ENCODE peak calls at places on chromosomes 12 and 14, in six cellular contexts. One of them, this sample, is unnamed.

GRCh38 chr14:100150932-100151587 is 8.4 kb downstream of the DEGS2 start:
- DNase-seq in K562: no peak
- DNase-seq in HCT116: no peak
- DNase-seq in spleen: no peak
- DNase-seq in sigmoid colon: no peak
- DNase-seq in esophagus muscularis mucosa: no peak
- DNase-seq in this sample: no peak

GRCh38 chr12:51788876-51789275 is 59.6 kb downstream of the FIGNL2 start:
- DNase-seq in K562: no peak
- DNase-seq in HCT116: no peak
- DNase-seq in spleen: no peak
- DNase-seq in sigmoid colon: no peak
- DNase-seq in esophagus muscularis mucosa: no peak
- DNase-seq in this sample: no peak

GRCh38 chr12:6873094-6874006 is at the start of gene SPSB2:
- DNase-seq in K562: peak
- DNase-seq in HCT116: peak
- DNase-seq in spleen: peak
- DNase-seq in sigmoid colon: peak
- DNase-seq in esophagus muscularis mucosa: peak
- DNase-seq in this sample: peak

GRCh38 chr14:79332504-79333197 is 878.7 kb downstream of the DIO2 start:
- DNase-seq in K562: no peak
- DNase-seq in HCT116: no peak
- DNase-seq in spleen: no peak
- DNase-seq in sigmoid colon: no peak
- DNase-seq in esophagus muscularis mucosa: no peak
- DNase-seq in this sample: no peak

GRCh38 chr12:76037130-76038105 is 5.8 kb upstream of the PHLDA1 start:
- DNase-seq in K562: peak
- DNase-seq in HCT116: no peak
- DNase-seq in spleen: no peak
- DNase-seq in sigmoid colon: no peak
- DNase-seq in esophagus muscularis mucosa: no peak
- DNase-seq in this sample: no peak

GRCh38 chr14:24831677-24832076 is 197.7 kb upstream of the GZMB start:
- DNase-seq in K562: no peak
- DNase-seq in HCT116: no peak
- DNase-seq in spleen: no peak
- DNase-seq in sigmoid colon: no peak
- DNase-seq in esophagus muscularis mucosa: no peak
- DNase-seq in this sample: no peak

GRCh38 chr14:91997492-91997891 is 42.4 kb downstream of the TRIP11 start:
- DNase-seq in K562: peak
- DNase-seq in HCT116: no peak
- DNase-seq in spleen: no peak
- DNase-seq in sigmoid colon: no peak
- DNase-seq in esophagus muscularis mucosa: no peak
- DNase-seq in this sample: no peak

GRCh38 chr14:74038015-74038859 is 19.1 kb downstream of the BBOF1 start:
- DNase-seq in K562: peak
- DNase-seq in HCT116: no peak
- DNase-seq in spleen: no peak
- DNase-seq in sigmoid colon: no peak
- DNase-seq in esophagus muscularis mucosa: no peak
- DNase-seq in this sample: no peak

GRCh38 chr12:41277019-41277770 is 89.1 kb downstream of the PDZRN4 start:
- DNase-seq in K562: peak
- DNase-seq in HCT116: peak
- DNase-seq in spleen: no peak
- DNase-seq in sigmoid colon: no peak
- DNase-seq in esophagus muscularis mucosa: no peak
- DNase-seq in this sample: no peak

GRCh38 chr12:53205747-53206146 is 1.3 kb downstream of the ITGB7 start:
- DNase-seq in K562: no peak
- DNase-seq in HCT116: no peak
- DNase-seq in spleen: no peak
- DNase-seq in sigmoid colon: no peak
- DNase-seq in esophagus muscularis mucosa: no peak
- DNase-seq in this sample: peak

GRCh38 chr12:104930388-104931326 is 27.4 kb downstream of the SLC41A2 start:
- DNase-seq in K562: no peak
- DNase-seq in HCT116: no peak
- DNase-seq in spleen: no peak
- DNase-seq in sigmoid colon: no peak
- DNase-seq in esophagus muscularis mucosa: no peak
- DNase-seq in this sample: no peak

GRCh38 chr12:92524489-92524888 is 178.3 kb upstream of the PLEKHG7 start:
- DNase-seq in K562: no peak
- DNase-seq in HCT116: no peak
- DNase-seq in spleen: no peak
- DNase-seq in sigmoid colon: no peak
- DNase-seq in esophagus muscularis mucosa: no peak
- DNase-seq in this sample: no peak

GRCh38 chr14:75132374-75133086 is 5.7 kb upstream of the NEK9 start:
- DNase-seq in K562: peak
- DNase-seq in HCT116: peak
- DNase-seq in spleen: no peak
- DNase-seq in sigmoid colon: no peak
- DNase-seq in esophagus muscularis mucosa: no peak
- DNase-seq in this sample: no peak

GRCh38 chr12:77032406-77032805 is 33.0 kb downstream of the E2F7 start:
- DNase-seq in K562: no peak
- DNase-seq in HCT116: no peak
- DNase-seq in spleen: no peak
- DNase-seq in sigmoid colon: no peak
- DNase-seq in esophagus muscularis mucosa: no peak
- DNase-seq in this sample: no peak

GRCh38 chr12:76346798-76347420 is 1.3 kb downstream of the BBS10 start:
- DNase-seq in K562: peak
- DNase-seq in HCT116: no peak
- DNase-seq in spleen: no peak
- DNase-seq in sigmoid colon: no peak
- DNase-seq in esophagus muscularis mucosa: no peak
- DNase-seq in this sample: peak

GRCh38 chr14:89365071-89365801 is 51.8 kb downstream of the FOXN3 start:
- DNase-seq in K562: no peak
- DNase-seq in HCT116: no peak
- DNase-seq in spleen: no peak
- DNase-seq in sigmoid colon: no peak
- DNase-seq in esophagus muscularis mucosa: no peak
- DNase-seq in this sample: peak

GRCh38 chr12:7131502-7131866 is 1.3 kb downstream of the CLSTN3 start:
- DNase-seq in K562: no peak
- DNase-seq in HCT116: no peak
- DNase-seq in spleen: no peak
- DNase-seq in sigmoid colon: no peak
- DNase-seq in esophagus muscularis mucosa: no peak
- DNase-seq in this sample: no peak

GRCh38 chr14:47366006-47366405 is 309.4 kb downstream of the MDGA2 start:
- DNase-seq in K562: no peak
- DNase-seq in HCT116: no peak
- DNase-seq in spleen: no peak
- DNase-seq in sigmoid colon: no peak
- DNase-seq in esophagus muscularis mucosa: no peak
- DNase-seq in this sample: no peak

GRCh38 chr12:124917135-124917840 is 2.8 kb upstream of the UBC start:
- DNase-seq in K562: peak
- DNase-seq in HCT116: peak
- DNase-seq in spleen: peak
- DNase-seq in sigmoid colon: peak
- DNase-seq in esophagus muscularis mucosa: peak
- DNase-seq in this sample: peak

GRCh38 chr12:95074766-95075165 is 1.3 kb upstream of the NR2C1 start:
- DNase-seq in K562: no peak
- DNase-seq in HCT116: no peak
- DNase-seq in spleen: no peak
- DNase-seq in sigmoid colon: no peak
- DNase-seq in esophagus muscularis mucosa: no peak
- DNase-seq in this sample: no peak

GRCh38 chr12:113142173-113142885 is 6.8 kb upstream of the RASAL1 start:
- DNase-seq in K562: no peak
- DNase-seq in HCT116: no peak
- DNase-seq in spleen: peak
- DNase-seq in sigmoid colon: no peak
- DNase-seq in esophagus muscularis mucosa: no peak
- DNase-seq in this sample: peak

GRCh38 chr12:13024151-13024946 is 19.8 kb upstream of the FAM234B start:
- DNase-seq in K562: peak
- DNase-seq in HCT116: peak
- DNase-seq in spleen: no peak
- DNase-seq in sigmoid colon: no peak
- DNase-seq in esophagus muscularis mucosa: no peak
- DNase-seq in this sample: no peak

GRCh38 chr14:23174266-23174665 is 9.2 kb downstream of the SLC7A8 start:
- DNase-seq in K562: no peak
- DNase-seq in HCT116: no peak
- DNase-seq in spleen: no peak
- DNase-seq in sigmoid colon: no peak
- DNase-seq in esophagus muscularis mucosa: no peak
- DNase-seq in this sample: peak

GRCh38 chr14:105199093-105199492 is 18.0 kb upstream of the NUDT14 start:
- DNase-seq in K562: peak
- DNase-seq in HCT116: no peak
- DNase-seq in spleen: no peak
- DNase-seq in sigmoid colon: no peak
- DNase-seq in esophagus muscularis mucosa: no peak
- DNase-seq in this sample: peak

GRCh38 chr14:38209572-38210159 is 2.0 kb downstream of the SSTR1 start:
- DNase-seq in K562: no peak
- DNase-seq in HCT116: no peak
- DNase-seq in spleen: no peak
- DNase-seq in sigmoid colon: peak
- DNase-seq in esophagus muscularis mucosa: no peak
- DNase-seq in this sample: peak

GRCh38 chr12:3250034-3250433 is 172.9 kb downstream of the TSPAN9 start:
- DNase-seq in K562: no peak
- DNase-seq in HCT116: no peak
- DNase-seq in spleen: no peak
- DNase-seq in sigmoid colon: no peak
- DNase-seq in esophagus muscularis mucosa: no peak
- DNase-seq in this sample: no peak

DNA sequence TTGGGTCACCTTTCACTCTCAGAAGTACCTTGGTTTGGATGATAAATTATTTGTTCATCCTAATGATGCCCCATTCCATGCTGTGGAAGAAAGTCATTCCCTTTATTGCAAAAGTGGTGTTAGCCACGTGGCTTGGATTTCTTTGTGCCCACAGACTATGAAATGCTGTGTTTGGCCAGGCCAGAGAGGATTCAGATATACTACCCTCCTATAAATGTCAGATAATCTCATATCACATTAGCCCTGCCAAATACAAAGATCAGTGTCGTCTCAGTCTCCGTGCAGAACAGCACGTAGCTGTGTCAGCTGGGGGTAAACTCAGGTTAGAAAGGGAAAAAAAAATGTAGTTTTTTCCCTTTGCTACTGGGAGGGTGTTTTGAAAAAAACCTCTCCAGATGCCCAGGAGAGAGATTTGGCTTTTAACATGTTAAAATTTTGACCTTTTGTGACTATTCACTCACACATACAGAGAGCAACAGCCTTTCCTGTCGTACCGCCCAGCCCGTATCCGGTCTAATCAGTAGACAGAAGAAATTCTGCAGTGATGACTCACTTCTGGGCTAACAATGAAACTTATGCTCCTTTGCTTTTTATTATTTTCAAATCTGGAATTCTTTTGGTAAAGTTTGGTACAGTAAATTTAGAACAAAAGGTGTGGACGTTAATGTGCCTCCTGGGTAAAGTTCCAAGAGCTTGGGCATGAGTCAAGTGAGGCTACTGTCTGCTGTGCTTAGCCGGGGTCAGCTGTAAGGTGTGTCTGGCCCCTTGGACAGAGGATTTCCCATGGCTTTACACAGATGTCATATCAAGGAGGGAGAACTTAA is 8.5 kb upstream of the PTPRB start:
- DNase-seq in K562: peak
- DNase-seq in HCT116: peak
- DNase-seq in spleen: peak
- DNase-seq in sigmoid colon: no peak
- DNase-seq in esophagus muscularis mucosa: no peak
- DNase-seq in this sample: no peak
- TF ChIP-seq POLR2AphosphoS5 in K562: no peak
- TF ChIP-seq POLR2AphosphoS5 in HCT116: peak
- TF ChIP-seq POLR2AphosphoS5 in spleen: no peak
- TF ChIP-seq POLR2AphosphoS5 in sigmoid colon: peak
- TF ChIP-seq POLR2AphosphoS5 in esophagus muscularis mucosa: peak
- TF ChIP-seq POLR2AphosphoS5 in this sample: peak

DNA sequence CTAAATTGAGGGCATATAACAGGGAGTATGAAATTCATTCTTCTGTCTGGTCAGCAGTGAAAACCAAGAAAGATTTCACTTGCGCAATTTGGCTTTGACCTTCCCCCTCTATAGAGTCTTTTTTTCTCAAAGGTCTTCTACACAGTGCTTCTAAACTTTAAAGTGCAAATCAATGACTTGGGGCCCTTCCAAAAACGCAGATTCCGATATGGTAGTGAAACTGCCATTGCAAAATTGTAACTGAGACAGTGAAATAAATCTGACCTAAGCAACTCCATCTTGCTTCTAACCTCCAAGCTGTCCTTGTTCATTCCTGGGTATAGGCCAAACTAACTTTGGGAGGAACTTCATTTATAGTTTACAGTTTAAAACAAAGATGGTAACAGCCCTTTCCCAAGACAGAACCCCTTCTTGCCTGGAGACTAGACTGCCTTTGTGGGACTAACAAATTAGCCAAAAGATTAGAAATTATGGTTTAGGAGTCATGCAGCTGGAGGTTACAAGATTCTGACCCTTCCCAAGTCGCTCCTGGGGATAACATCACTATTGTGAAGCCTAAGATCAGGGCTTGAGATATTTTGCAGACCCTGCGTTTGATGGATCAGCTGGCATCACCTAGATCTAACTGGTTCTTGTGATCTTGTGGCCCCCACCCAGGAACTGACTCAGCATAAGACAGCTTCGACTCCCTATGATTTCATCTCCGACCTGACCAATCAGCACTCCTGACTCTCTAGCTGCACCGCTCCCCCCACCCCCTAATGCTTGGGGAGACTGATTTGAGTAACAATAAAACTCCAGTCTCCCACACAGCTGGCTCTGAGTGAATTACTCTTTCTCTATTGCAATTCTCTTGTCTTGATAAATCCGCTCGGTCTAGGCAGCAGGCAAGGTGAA is 5.0 kb downstream of the SLC25A21 start:
- DNase-seq in K562: peak
- DNase-seq in HCT116: no peak
- DNase-seq in spleen: no peak
- DNase-seq in sigmoid colon: no peak
- DNase-seq in esophagus muscularis mucosa: no peak
- DNase-seq in this sample: no peak
- TF ChIP-seq POLR2AphosphoS5 in K562: no peak
- TF ChIP-seq POLR2AphosphoS5 in HCT116: no peak
- TF ChIP-seq POLR2AphosphoS5 in spleen: no peak
- TF ChIP-seq POLR2AphosphoS5 in sigmoid colon: no peak
- TF ChIP-seq POLR2AphosphoS5 in esophagus muscularis mucosa: no peak
- TF ChIP-seq POLR2AphosphoS5 in this sample: no peak

GRCh38 chr14:94066089-94066676 is 14.8 kb downstream of the DDX24 start:
- DNase-seq in K562: no peak
- DNase-seq in HCT116: no peak
- DNase-seq in spleen: no peak
- DNase-seq in sigmoid colon: no peak
- DNase-seq in esophagus muscularis mucosa: no peak
- DNase-seq in this sample: no peak
- TF ChIP-seq POLR2AphosphoS5 in K562: no peak
- TF ChIP-seq POLR2AphosphoS5 in HCT116: no peak
- TF ChIP-seq POLR2AphosphoS5 in spleen: no peak
- TF ChIP-seq POLR2AphosphoS5 in sigmoid colon: no peak
- TF ChIP-seq POLR2AphosphoS5 in esophagus muscularis mucosa: no peak
- TF ChIP-seq POLR2AphosphoS5 in this sample: no peak

GRCh38 chr12:131408484-131408883 is 302.4 kb upstream of the SFSWAP start:
- DNase-seq in K562: no peak
- DNase-seq in HCT116: no peak
- DNase-seq in spleen: peak
- DNase-seq in sigmoid colon: peak
- DNase-seq in esophagus muscularis mucosa: no peak
- DNase-seq in this sample: no peak
- TF ChIP-seq POLR2AphosphoS5 in K562: no peak
- TF ChIP-seq POLR2AphosphoS5 in HCT116: no peak
- TF ChIP-seq POLR2AphosphoS5 in spleen: no peak
- TF ChIP-seq POLR2AphosphoS5 in sigmoid colon: no peak
- TF ChIP-seq POLR2AphosphoS5 in esophagus muscularis mucosa: no peak
- TF ChIP-seq POLR2AphosphoS5 in this sample: no peak